ENCODE peak calls at places on chromosome 4, in eight cellular contexts. Z, T, X, A, V, Y, R and U are unnamed samples.

GRCh38 chr4:56026596-56026995 is 77.9 kb downstream of the CEP135 start:
- DNase-seq in T (no peak), Z (no peak), V (peak), X (peak), A (no peak), R (peak), Y (peak), U (peak)

GRCh38 chr4:184281231-184282139 is 63.8 kb upstream of the ENPP6 start:
- DNase-seq in Z (peak), V (no peak), X (no peak), T (no peak), A (no peak), Y (no peak), R (no peak), U (no peak)

GRCh38 chr4:156113138-156113537 is 159.5 kb upstream of the CTSO start:
- DNase-seq in Y (peak), A (no peak), Z (peak), X (peak), V (no peak), R (peak), T (no peak), U (no peak)

GRCh38 chr4:36213956-36214355 is 30.4 kb downstream of the ARAP2 start:
- DNase-seq in R (no peak), Y (no peak), X (no peak), Z (no peak), T (no peak), A (no peak), V (no peak), U (no peak)

GRCh38 chr4:61094854-61095598 is 105.1 kb upstream of the ADGRL3 start:
- DNase-seq in Z (no peak), R (no peak), Y (peak), V (no peak), T (no peak), A (no peak), X (peak), U (no peak)

GRCh38 chr4:188658958-188659522 is 519.8 kb downstream of the TRIML1 start:
- DNase-seq in T (peak), V (no peak), Z (no peak), A (no peak), X (no peak), R (no peak), Y (no peak), U (no peak)

GRCh38 chr4:38804654-38805295 is at the start of gene TLR1:
- DNase-seq in Y (peak), R (peak), Z (peak), T (no peak), A (peak), X (peak), V (peak), U (peak)

GRCh38 chr4:74886490-74886889 is 46.4 kb upstream of the PARM1 start:
- DNase-seq in Z (no peak), V (peak), Y (peak), R (peak), A (peak), T (no peak), X (peak), U (peak)

GRCh38 chr4:92236907-92237306 is 66.9 kb upstream of the GRID2 start:
- DNase-seq in T (no peak), X (peak), Z (no peak), Y (peak), V (peak), A (no peak), R (peak), U (peak)

GRCh38 chr4:23934915-23935314 is 45.1 kb upstream of the PPARGC1A start:
- DNase-seq in T (no peak), Z (no peak), V (peak), A (peak), R (peak), Y (peak), X (peak), U (no peak)

GRCh38 chr4:189786447-189786846 is 154.2 kb upstream of the FRG1 start:
- DNase-seq in R (no peak), V (no peak), X (no peak), Y (no peak), Z (no peak), T (no peak), A (no peak), U (no peak)

GRCh38 chr4:146342600-146343192 is 128.4 kb downstream of the REELD1 start:
- DNase-seq in A (peak), R (peak), Y (peak), T (peak), V (peak), X (no peak), Z (peak), U (peak)

GRCh38 chr4:19905006-19905405 is 346.7 kb upstream of the SLIT2 start:
- DNase-seq in T (no peak), Y (no peak), Z (no peak), A (no peak), V (peak), X (no peak), R (no peak), U (no peak)

GRCh38 chr4:6608758-6609414 is 31.6 kb upstream of the MRFAP1 start:
- DNase-seq in T (peak), Z (no peak), R (no peak), Y (no peak), X (no peak), A (no peak), V (no peak), U (no peak)

GRCh38 chr4:82419451-82419850 is 10.8 kb downstream of the HNRNPDL start:
- DNase-seq in Y (no peak), X (no peak), R (no peak), A (no peak), V (no peak), Z (no peak), T (no peak), U (no peak)

GRCh38 chr4:102420563-102421221 is 75.4 kb upstream of the SLC39A8 start:
- DNase-seq in Y (peak), X (peak), T (no peak), A (no peak), R (peak), Z (no peak), V (peak), U (peak)

GRCh38 chr4:25928320-25928955 is 14.4 kb downstream of the SMIM20 start:
- DNase-seq in Z (no peak), Y (no peak), X (no peak), T (no peak), R (no peak), A (no peak), V (no peak), U (no peak)

GRCh38 chr4:187541666-187542065 is 453.9 kb upstream of the ZFP42 start:
- DNase-seq in V (no peak), A (no peak), X (no peak), Z (no peak), Y (no peak), T (no peak), R (peak), U (peak)

GRCh38 chr4:147096667-147097604 is 151.3 kb upstream of the TTC29 start:
- DNase-seq in R (peak), T (no peak), V (peak), Y (peak), A (peak), X (peak), Z (peak), U (peak)

GRCh38 chr4:41541697-41542096 is 3.7 kb downstream of the LIMCH1 start:
- DNase-seq in V (no peak), Y (peak), X (no peak), T (no peak), A (peak), R (no peak), Z (no peak), U (no peak)

GRCh38 chr4:41539711-41540110 is 1.8 kb downstream of the LIMCH1 start:
- DNase-seq in R (no peak), Z (no peak), T (no peak), X (no peak), V (no peak), A (no peak), Y (no peak), U (no peak)

GRCh38 chr4:41545238-41545637 is 7.3 kb downstream of the LIMCH1 start:
- DNase-seq in A (no peak), X (no peak), R (no peak), Y (no peak), V (no peak), T (no peak), Z (no peak), U (no peak)

GRCh38 chr4:41540687-41541086 is 2.7 kb downstream of the LIMCH1 start:
- DNase-seq in A (no peak), Y (no peak), Z (no peak), V (no peak), X (no peak), T (no peak), R (no peak), U (no peak)

DNA sequence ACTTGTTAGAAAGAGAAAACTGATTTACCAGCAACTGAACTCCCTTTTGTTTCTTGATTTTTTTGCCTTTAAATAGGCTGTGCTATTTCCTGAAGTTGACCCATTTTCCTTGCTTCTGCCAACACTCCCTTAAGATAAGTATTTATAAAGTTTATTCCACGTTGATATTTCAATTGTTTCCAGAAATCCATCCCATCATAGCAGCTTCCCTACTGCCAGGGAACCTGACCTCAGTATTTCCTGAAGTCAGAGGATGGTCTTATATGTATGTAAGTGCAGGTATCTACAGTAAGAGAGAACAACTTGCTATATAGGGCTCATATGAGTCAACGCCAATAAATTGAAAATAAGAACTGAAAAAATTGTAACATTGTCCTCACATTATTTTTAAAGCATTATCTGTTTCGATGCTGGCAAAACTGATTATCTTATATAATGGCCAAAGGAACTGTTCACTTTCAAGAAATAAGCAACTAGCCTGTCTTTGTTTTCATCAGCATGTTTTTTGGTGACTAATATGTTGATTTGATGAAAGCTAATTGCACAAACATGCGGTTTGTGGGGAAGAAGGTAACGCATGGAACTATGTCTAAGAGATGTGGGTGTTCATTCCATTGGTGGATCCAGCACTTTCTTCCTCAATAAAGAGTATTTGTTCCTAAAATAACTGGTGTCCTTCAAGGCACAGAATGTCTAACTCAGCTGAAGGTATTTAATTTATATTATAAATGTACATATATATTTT is 4.7 kb downstream of the LIMCH1 start:
- DNase-seq in A (no peak), Y (peak), Z (no peak), V (no peak), X (no peak), T (no peak), R (peak), U (no peak)
- TF ChIP-seq CTCF in A (no peak), Y (no peak), Z (no peak), V (no peak), X (no peak), T (no peak), R (no peak), U (no peak)

GRCh38 chr4:88523325-88524129 is at the start of gene PYURF:
- DNase-seq in T (peak), A (peak), V (peak), Z (peak), R (peak), X (peak), Y (peak), U (peak)

GRCh38 chr4:88527787-88528186 is 4.2 kb upstream of the PYURF start:
- DNase-seq in Y (no peak), Z (peak), A (no peak), X (no peak), V (no peak), T (no peak), R (no peak), U (no peak)

GRCh38 chr4:88528861-88529260 is 5.3 kb upstream of the PYURF start:
- DNase-seq in V (no peak), Z (no peak), Y (peak), T (no peak), R (peak), X (no peak), A (no peak), U (no peak)

GRCh38 chr4:88522702-88523324 is 763 bp downstream of the PYURF start:
- DNase-seq in T (peak), A (peak), V (peak), Z (peak), Y (peak), X (peak), R (peak), U (no peak)

GRCh38 chr4:88526221-88526815 is 2.7 kb upstream of the PYURF start:
- DNase-seq in Y (peak), X (peak), V (peak), R (peak), Z (peak), A (no peak), T (no peak), U (peak)
- TF ChIP-seq CTCF in Y (peak), X (peak), V (peak), R (no peak), Z (peak), A (peak), T (no peak), U (peak)

GRCh38 chr4:115219862-115220261 is 106.4 kb upstream of the NDST4 start:
- DNase-seq in Y (no peak), X (no peak), T (no peak), Z (no peak), R (no peak), V (no peak), A (no peak), U (no peak)
- TF ChIP-seq CTCF in Y (no peak), X (no peak), T (no peak), Z (no peak), R (no peak), V (no peak), A (no peak), U (no peak)

GRCh38 chr4:8109406-8110065 is 49.1 kb downstream of the ABLIM2 start:
- DNase-seq in A (no peak), R (no peak), T (no peak), Y (no peak), X (no peak), V (no peak), Z (no peak), U (no peak)

GRCh38 chr4:8112036-8112576 is 46.5 kb downstream of the ABLIM2 start:
- DNase-seq in Y (no peak), A (no peak), T (no peak), R (no peak), X (no peak), Z (no peak), V (no peak), U (no peak)

GRCh38 chr4:8108261-8108660 is 50.4 kb downstream of the ABLIM2 start:
- DNase-seq in R (no peak), V (no peak), X (no peak), Z (no peak), Y (no peak), A (no peak), T (no peak), U (no peak)

GRCh38 chr4:8108991-8109390 is 49.6 kb downstream of the ABLIM2 start:
- DNase-seq in T (no peak), R (no peak), X (no peak), V (no peak), A (no peak), Y (no peak), Z (no peak), U (no peak)

DNA sequence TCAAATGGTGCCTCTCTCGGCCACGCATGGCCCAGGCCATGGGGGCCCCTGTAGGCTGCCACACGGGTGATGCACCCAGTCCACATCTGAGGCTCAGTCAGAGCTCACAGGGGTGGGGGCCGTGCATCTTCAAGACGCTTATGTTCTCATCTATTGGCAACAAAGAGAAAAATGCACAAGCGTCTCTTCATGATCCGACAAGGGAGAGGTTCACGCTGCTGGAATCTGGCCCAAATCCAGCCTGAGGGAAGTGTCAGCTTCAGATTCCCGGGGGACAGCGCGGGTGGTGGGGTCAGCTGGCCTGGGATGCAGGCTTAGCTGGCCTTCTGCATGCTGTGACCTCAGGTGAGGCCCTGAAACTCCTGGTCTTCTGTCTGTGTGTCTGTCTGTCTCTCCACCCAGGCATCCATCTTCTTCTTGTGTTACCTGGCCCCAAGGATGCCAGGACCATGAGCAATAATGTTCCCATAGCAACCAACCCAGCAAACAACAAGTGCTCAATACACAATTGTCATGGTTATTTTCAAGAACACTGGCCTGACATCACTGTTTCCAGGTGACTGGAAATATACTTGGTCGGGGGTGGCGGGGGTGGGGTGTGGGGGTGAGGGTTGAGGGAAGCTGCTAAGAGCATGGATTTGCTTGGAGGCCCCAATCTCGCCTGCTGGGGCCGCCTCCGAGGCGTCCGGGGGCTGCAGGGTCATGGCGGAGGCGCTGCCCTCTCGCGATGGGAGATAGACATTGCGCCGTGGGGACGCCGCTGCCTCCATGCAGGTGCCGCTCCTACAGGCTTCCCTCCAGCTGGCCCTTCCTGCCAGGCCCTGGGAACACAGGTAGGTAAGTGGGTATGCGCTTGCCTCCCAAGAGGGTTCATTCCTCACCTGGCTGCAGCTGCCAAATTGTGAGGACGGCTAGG is 48.3 kb downstream of the ABLIM2 start:
- DNase-seq in Z (no peak), T (peak), R (peak), X (peak), Y (peak), A (peak), V (no peak), U (peak)
- TF ChIP-seq CTCF in Z (no peak), T (peak), R (peak), X (no peak), Y (no peak), A (peak), V (no peak), U (peak)